ENCODE peak calls at places on chromosomes 13 and 19, in ten cellular contexts. R is RWPE2; C is effector memory CD4-positive, alpha-beta T cell; N is cerebellum; Q is KG1; S is iris pigment epithelial cell; B is WTC11; K is NCI-H2171; U is T-cell; D is activated effector memory CD4-positive, alpha-beta T cell treated with Interleukin-2 at 50 U/mL for 16 hours. V is an unnamed sample.

GRCh38 chr19:16141043-16141442 is 2.4 kb upstream of the HSH2D start:
- DNase-seq in R (no peak), C (no peak), N (no peak), Q (peak), S (no peak), B (no peak), K (no peak), U (no peak), D (no peak), V (no peak)

GRCh38 chr13:113573065-113573464 is 11.5 kb upstream of the TFDP1 start:
- DNase-seq in R (no peak), C (no peak), N (no peak), Q (no peak), S (no peak), B (no peak), K (no peak), U (no peak), D (no peak), V (no peak)

GRCh38 chr13:106453101-106453500 is 82.4 kb downstream of the EFNB2 start:
- DNase-seq in R (no peak), C (no peak), N (no peak), Q (no peak), S (no peak), B (no peak), K (no peak), U (no peak), D (no peak), V (no peak)

GRCh38 chr19:1067341-1068103 is 555 bp downstream of the ARHGAP45 start:
- DNase-seq in R (no peak), C (peak), N (no peak), Q (peak), S (no peak), B (no peak), K (no peak), U (peak), D (no peak), V (no peak)

GRCh38 chr19:57324992-57325391 is 4.7 kb downstream of the ZNF543 start:
- DNase-seq in R (no peak), C (no peak), N (no peak), Q (no peak), S (no peak), B (no peak), K (no peak), U (no peak), D (no peak), V (no peak)

GRCh38 chr19:2827840-2828489 is 8.3 kb downstream of the ZNF554 start:
- DNase-seq in R (no peak), C (no peak), N (no peak), Q (no peak), S (no peak), B (no peak), K (no peak), U (no peak), D (no peak), V (no peak)

GRCh38 chr19:40424637-40425449 is 949 bp downstream of the SERTAD1 start:
- DNase-seq in R (no peak), C (no peak), N (peak), Q (no peak), S (peak), B (no peak), K (no peak), U (no peak), D (no peak), V (no peak)

GRCh38 chr19:10137751-10138682 is 18.3 kb upstream of the EIF3G start:
- DNase-seq in R (no peak), C (no peak), N (peak), Q (no peak), S (no peak), B (no peak), K (no peak), U (no peak), D (no peak), V (no peak)

GRCh38 chr13:53010374-53011105 is 18.1 kb upstream of the OLFM4 start:
- DNase-seq in R (no peak), C (no peak), N (no peak), Q (no peak), S (peak), B (no peak), K (no peak), U (no peak), D (no peak), V (no peak)

GRCh38 chr19:28130066-28130511 is 1082.9 kb downstream of the UQCRFS1 start:
- DNase-seq in R (no peak), C (no peak), N (no peak), Q (no peak), S (no peak), B (no peak), K (no peak), U (no peak), D (no peak), V (no peak)

GRCh38 chr13:30355405-30355741 is 48.0 kb upstream of the KATNAL1 start:
- DNase-seq in R (no peak), C (no peak), N (no peak), Q (no peak), S (no peak), B (peak), K (no peak), U (peak), D (no peak), V (peak)

GRCh38 chr19:41939861-41940442 is 11.7 kb upstream of the ERFL start:
- DNase-seq in R (no peak), C (no peak), N (no peak), Q (no peak), S (no peak), B (peak), K (no peak), U (peak), D (no peak), V (peak)

GRCh38 chr13:21458457-21458815 is 667 bp downstream of the ZDHHC20 start:
- DNase-seq in R (peak), C (peak), N (peak), Q (peak), S (no peak), B (peak), K (peak), U (peak), D (peak), V (peak)

V was measured in GM12891.